ENCODE peak calls at places on chromosomes 1 and 21, in seven cellular contexts. X is CD8-positive, alpha-beta memory T cell; J is T follicular helper cell; L is activated CD4-positive, alpha-beta T cell treated with anti-CD3 and anti-CD28 coated beads for 1 hour; D is DMS153; N is left ventricle myocardium superior; H is neural crest cell. F is an unnamed sample.

GRCh38 chr1:145720556-145720877 is 1.2 kb downstream of the CD160 start:
- DNase-seq in X (no peak), J (no peak), L (no peak), D (no peak), N (no peak), H (no peak), F (no peak)

GRCh38 chr1:155167166-155168104 is 5.7 kb downstream of the KRTCAP2 start:
- DNase-seq in X (peak; percentile 80), J (peak; percentile 77), L (peak; percentile 79), D (peak; percentile 92), N (peak; percentile 92), H (peak; percentile 87), F (peak; percentile 82)

GRCh38 chr1:41936107-41936506 is 17.4 kb upstream of the HIVEP3 start:
- DNase-seq in X (no peak), J (no peak), L (no peak), D (peak; percentile 96), N (no peak), H (no peak), F (no peak)

GRCh38 chr1:68145418-68146126 is 86.8 kb downstream of the WLS start:
- DNase-seq in X (no peak), J (no peak), L (no peak), D (no peak), N (no peak), H (no peak), F (no peak)

GRCh38 chr1:158089476-158089875 is 91.2 kb upstream of the CD1D start:
- DNase-seq in X (no peak), J (no peak), L (no peak), D (no peak), N (no peak), H (no peak), F (no peak)

GRCh38 chr1:3578433-3578805 is 32.9 kb downstream of the MEGF6 start:
- DNase-seq in X (no peak), J (no peak), L (no peak), D (no peak), N (no peak), H (no peak), F (no peak)

GRCh38 chr1:228334226-228334935 is 72.3 kb downstream of the TRIM11 start:
- DNase-seq in X (no peak), J (no peak), L (no peak), D (no peak), N (peak; percentile 23), H (no peak), F (no peak)

GRCh38 chr1:27296773-27297214 is 25.2 kb upstream of the TMEM222 start:
- DNase-seq in X (peak; percentile 62), J (peak; percentile 55), L (peak; percentile 54), D (no peak), N (peak; percentile 82), H (peak; percentile 84), F (peak; percentile 56)

GRCh38 chr1:154502742-154503111 is 515 bp upstream of the SHE start:
- DNase-seq in X (no peak), J (no peak), L (no peak), D (no peak), N (peak; percentile 41), H (no peak), F (peak; percentile 4)

GRCh38 chr1:203871114-203871875 is 9.9 kb downstream of the SNRPE start:
- DNase-seq in X (no peak), J (no peak), L (no peak), D (peak; percentile 62), N (no peak), H (peak; percentile 45), F (no peak)

GRCh38 chr1:20958430-20958829 is 171.3 kb upstream of the HP1BP3 start:
- DNase-seq in X (no peak), J (no peak), L (no peak), D (no peak), N (no peak), H (no peak), F (no peak)

GRCh38 chr1:241475688-241476087 is 43.9 kb downstream of the FH start:
- DNase-seq in X (no peak), J (no peak), L (no peak), D (no peak), N (no peak), H (no peak), F (no peak)

GRCh38 chr1:172588296-172589291 is 55.6 kb downstream of the SUCO start:
- DNase-seq in X (no peak), J (no peak), L (no peak), D (no peak), N (no peak), H (no peak), F (no peak)

GRCh38 chr1:48202030-48202752 is 20.3 kb upstream of the SLC5A9 start:
- DNase-seq in X (peak; percentile 42), J (peak; percentile 33), L (peak; percentile 31), D (peak; percentile 74), N (peak; percentile 58), H (peak; percentile 72), F (peak; percentile 51)

GRCh38 chr1:19762175-19762779 is 37.4 kb downstream of the TMCO4 start:
- DNase-seq in X (no peak), J (no peak), L (peak; percentile 8), D (no peak), N (peak; percentile 49), H (peak; percentile 56), F (peak; percentile 16)

GRCh38 chr1:159790237-159790917 is 9.6 kb downstream of the DUSP23 start:
- DNase-seq in X (no peak), J (no peak), L (no peak), D (no peak), N (no peak), H (no peak), F (no peak)

GRCh38 chr1:164575356-164575755 is 16.4 kb downstream of the PBX1 start:
- DNase-seq in X (no peak), J (no peak), L (no peak), D (no peak), N (no peak), H (no peak), F (no peak)

GRCh38 chr1:20719871-20720620 is 2.2 kb upstream of the KIF17 start:
- DNase-seq in X (no peak), J (no peak), L (no peak), D (no peak), N (peak; percentile 1), H (no peak), F (no peak)

GRCh38 chr1:26787706-26788514 is at the start of gene PIGV:
- DNase-seq in X (peak; percentile 83), J (peak; percentile 76), L (peak; percentile 85), D (peak; percentile 80), N (peak; percentile 96), H (peak; percentile 90), F (peak; percentile 86)

GRCh38 chr1:98323906-98324358 is 337.6 kb upstream of the SNX7 start:
- DNase-seq in X (peak; percentile 13), J (no peak), L (no peak), D (no peak), N (no peak), H (no peak), F (no peak)

GRCh38 chr1:172476218-172476811 is 32.4 kb upstream of the PIGC start:
- DNase-seq in X (no peak), J (no peak), L (no peak), D (no peak), N (no peak), H (no peak), F (no peak)

GRCh38 chr1:218643926-218644325 is 298.8 kb downstream of the TGFB2 start:
- DNase-seq in X (no peak), J (no peak), L (no peak), D (no peak), N (no peak), H (no peak), F (no peak)

GRCh38 chr1:42002220-42002619 is 83.5 kb upstream of the HIVEP3 start:
- DNase-seq in X (no peak), J (no peak), L (no peak), D (no peak), N (no peak), H (no peak), F (no peak)

GRCh38 chr1:29823536-29823935 is 587.2 kb downstream of the PTPRU start:
- DNase-seq in X (no peak), J (no peak), L (no peak), D (no peak), N (no peak), H (no peak), F (no peak)

GRCh38 chr21:36388835-36389234 is 3.6 kb downstream of the CHAF1B start:
- DNase-seq in X (no peak), J (no peak), L (no peak), D (no peak), N (no peak), H (no peak), F (no peak)

GRCh38 chr1:178192686-178193085 is 98.8 kb downstream of the RASAL2 start:
- DNase-seq in X (no peak), J (no peak), L (no peak), D (peak; percentile 37), N (no peak), H (no peak), F (no peak)

GRCh38 chr21:35578350-35578782 is 482.0 kb downstream of the SETD4 start:
- DNase-seq in X (no peak), J (no peak), L (no peak), D (no peak), N (no peak), H (no peak), F (no peak)

GRCh38 chr21:19490481-19490880 is 1086.9 kb upstream of the TMPRSS15 start:
- DNase-seq in X (no peak), J (no peak), L (no peak), D (no peak), N (no peak), H (no peak), F (no peak)

GRCh38 chr1:191818198-191818597 is 340.1 kb upstream of the RGS18 start:
- DNase-seq in X (no peak), J (no peak), L (no peak), D (no peak), N (no peak), H (no peak), F (no peak)

GRCh38 chr21:30227128-30227527 is 11.2 kb upstream of the CLDN8 start:
- DNase-seq in X (no peak), J (no peak), L (no peak), D (no peak), N (no peak), H (no peak), F (no peak)

GRCh38 chr1:21818661-21819060 is 6.6 kb downstream of the LDLRAD2 start:
- DNase-seq in X (no peak), J (no peak), L (no peak), D (no peak), N (peak; percentile 56), H (peak; percentile 39), F (peak; percentile 23)

GRCh38 chr21:36719614-36720013 is 20.7 kb downstream of the SIM2 start:
- DNase-seq in X (no peak), J (no peak), L (no peak), D (no peak), N (no peak), H (no peak), F (no peak)

GRCh38 chr1:218163371-218163770 is 121.7 kb upstream of the RRP15 start:
- DNase-seq in X (no peak), J (no peak), L (no peak), D (no peak), N (no peak), H (no peak), F (no peak)

GRCh38 chr1:167762061-167762746 is 40.4 kb downstream of the MPZL1 start:
- DNase-seq in X (no peak), J (no peak), L (no peak), D (no peak), N (no peak), H (no peak), F (peak; percentile 38)

GRCh38 chr1:9435101-9435636 is 104.1 kb upstream of the SLC25A33 start:
- DNase-seq in X (no peak), J (no peak), L (no peak), D (no peak), N (no peak), H (no peak), F (no peak)

F was measured in naive thymus-derived CD8-positive, alpha-beta T cell.